ENCODE peak calls at places on chromosomes 1 and 21, in ten cellular contexts. One of them, this sample, is unnamed.

GRCh38 chr1:87588445-87588844 is 259.8 kb downstream of the LMO4 start:
- DNase-seq in keratinocyte: no peak
- DNase-seq in type B pancreatic cell: no peak
- DNase-seq in CD8-positive, alpha-beta memory T cell: no peak
- DNase-seq in NCI-H1105 treated with DMSO at 0.1 percent for 48 hours: no peak
- DNase-seq in A549: no peak
- DNase-seq in Calu3: no peak
- DNase-seq in AG20443: no peak
- DNase-seq in H9: no peak
- DNase-seq in COLO829: no peak
- DNase-seq in this sample: no peak

GRCh38 chr1:6259491-6260362 is 1.2 kb downstream of the GPR153 start:
- DNase-seq in NCI-H1105 treated with DMSO at 0.1 percent for 48 hours: peak; percentile 50
- DNase-seq in keratinocyte: peak; percentile 80
- DNase-seq in Calu3: peak; percentile 79
- DNase-seq in type B pancreatic cell: peak; percentile 83
- DNase-seq in H9: peak; percentile 87
- DNase-seq in CD8-positive, alpha-beta memory T cell: peak; percentile 62
- DNase-seq in AG20443: peak; percentile 94
- DNase-seq in COLO829: no peak
- DNase-seq in A549: peak; percentile 68
- DNase-seq in this sample: peak; percentile 82

GRCh38 chr1:178725603-178726517 is 816 bp downstream of the RALGPS2 start:
- DNase-seq in AG20443: peak; percentile 65
- DNase-seq in keratinocyte: peak; percentile 52
- DNase-seq in CD8-positive, alpha-beta memory T cell: no peak
- DNase-seq in type B pancreatic cell: peak; percentile 73
- DNase-seq in COLO829: peak; percentile 85
- DNase-seq in A549: peak; percentile 95
- DNase-seq in H9: peak; percentile 85
- DNase-seq in NCI-H1105 treated with DMSO at 0.1 percent for 48 hours: peak; percentile 11
- DNase-seq in Calu3: peak; percentile 84
- DNase-seq in this sample: peak; percentile 53

GRCh38 chr1:51878307-51878615 is 266 bp downstream of the NRDC start:
- DNase-seq in A549: no peak
- DNase-seq in H9: no peak
- DNase-seq in keratinocyte: no peak
- DNase-seq in NCI-H1105 treated with DMSO at 0.1 percent for 48 hours: no peak
- DNase-seq in COLO829: no peak
- DNase-seq in Calu3: no peak
- DNase-seq in AG20443: no peak
- DNase-seq in CD8-positive, alpha-beta memory T cell: no peak
- DNase-seq in type B pancreatic cell: no peak
- DNase-seq in this sample: no peak

GRCh38 chr1:119974013-119974412 is 77.7 kb upstream of the ADAM30 start:
- DNase-seq in Calu3: no peak
- DNase-seq in keratinocyte: no peak
- DNase-seq in AG20443: no peak
- DNase-seq in A549: no peak
- DNase-seq in COLO829: no peak
- DNase-seq in type B pancreatic cell: no peak
- DNase-seq in NCI-H1105 treated with DMSO at 0.1 percent for 48 hours: peak; percentile 98
- DNase-seq in H9: no peak
- DNase-seq in CD8-positive, alpha-beta memory T cell: no peak
- DNase-seq in this sample: no peak

GRCh38 chr1:22287946-22288520 is 145.1 kb upstream of the WNT4 start:
- DNase-seq in NCI-H1105 treated with DMSO at 0.1 percent for 48 hours: no peak
- DNase-seq in A549: no peak
- DNase-seq in type B pancreatic cell: no peak
- DNase-seq in keratinocyte: no peak
- DNase-seq in CD8-positive, alpha-beta memory T cell: no peak
- DNase-seq in Calu3: no peak
- DNase-seq in H9: no peak
- DNase-seq in COLO829: no peak
- DNase-seq in AG20443: no peak
- DNase-seq in this sample: no peak

GRCh38 chr21:38637161-38637560 is 138.9 kb upstream of the ERG start:
- DNase-seq in CD8-positive, alpha-beta memory T cell: no peak
- DNase-seq in A549: no peak
- DNase-seq in keratinocyte: peak; percentile 15
- DNase-seq in type B pancreatic cell: no peak
- DNase-seq in AG20443: no peak
- DNase-seq in Calu3: no peak
- DNase-seq in H9: no peak
- DNase-seq in NCI-H1105 treated with DMSO at 0.1 percent for 48 hours: no peak
- DNase-seq in COLO829: no peak
- DNase-seq in this sample: no peak

GRCh38 chr1:43622901-43623780 is 26.8 kb upstream of the KDM4A start:
- DNase-seq in A549: no peak
- DNase-seq in H9: no peak
- DNase-seq in AG20443: no peak
- DNase-seq in type B pancreatic cell: no peak
- DNase-seq in NCI-H1105 treated with DMSO at 0.1 percent for 48 hours: no peak
- DNase-seq in COLO829: no peak
- DNase-seq in keratinocyte: no peak
- DNase-seq in Calu3: no peak
- DNase-seq in CD8-positive, alpha-beta memory T cell: no peak
- DNase-seq in this sample: no peak

GRCh38 chr1:32736812-32737791 is 34.5 kb upstream of the SYNC start:
- DNase-seq in A549: no peak
- DNase-seq in H9: peak; percentile 91
- DNase-seq in type B pancreatic cell: no peak
- DNase-seq in Calu3: no peak
- DNase-seq in COLO829: no peak
- DNase-seq in AG20443: no peak
- DNase-seq in CD8-positive, alpha-beta memory T cell: no peak
- DNase-seq in NCI-H1105 treated with DMSO at 0.1 percent for 48 hours: no peak
- DNase-seq in keratinocyte: no peak
- DNase-seq in this sample: no peak

GRCh38 chr1:19441048-19441447 is 44.3 kb downstream of the CAPZB start:
- DNase-seq in CD8-positive, alpha-beta memory T cell: no peak
- DNase-seq in COLO829: no peak
- DNase-seq in keratinocyte: no peak
- DNase-seq in H9: no peak
- DNase-seq in AG20443: no peak
- DNase-seq in type B pancreatic cell: no peak
- DNase-seq in NCI-H1105 treated with DMSO at 0.1 percent for 48 hours: no peak
- DNase-seq in A549: no peak
- DNase-seq in Calu3: no peak
- DNase-seq in this sample: no peak

GRCh38 chr1:117959364-117959763 is 29.8 kb downstream of the WDR3 start:
- DNase-seq in type B pancreatic cell: no peak
- DNase-seq in COLO829: no peak
- DNase-seq in CD8-positive, alpha-beta memory T cell: no peak
- DNase-seq in keratinocyte: no peak
- DNase-seq in Calu3: no peak
- DNase-seq in A549: no peak
- DNase-seq in NCI-H1105 treated with DMSO at 0.1 percent for 48 hours: no peak
- DNase-seq in H9: no peak
- DNase-seq in AG20443: no peak
- DNase-seq in this sample: no peak

GRCh38 chr1:218480137-218480536 is 135.0 kb downstream of the TGFB2 start:
- DNase-seq in Calu3: no peak
- DNase-seq in A549: peak; percentile 94
- DNase-seq in COLO829: no peak
- DNase-seq in AG20443: peak; percentile 63
- DNase-seq in keratinocyte: peak; percentile 77
- DNase-seq in NCI-H1105 treated with DMSO at 0.1 percent for 48 hours: no peak
- DNase-seq in CD8-positive, alpha-beta memory T cell: no peak
- DNase-seq in type B pancreatic cell: no peak
- DNase-seq in H9: no peak
- DNase-seq in this sample: no peak

GRCh38 chr1:231139659-231140650 is 21.9 kb upstream of the TRIM67 start:
- DNase-seq in H9: no peak
- DNase-seq in type B pancreatic cell: no peak
- DNase-seq in CD8-positive, alpha-beta memory T cell: no peak
- DNase-seq in keratinocyte: no peak
- DNase-seq in Calu3: peak; percentile 74
- DNase-seq in COLO829: peak; percentile 86
- DNase-seq in NCI-H1105 treated with DMSO at 0.1 percent for 48 hours: no peak
- DNase-seq in AG20443: peak; percentile 52
- DNase-seq in A549: peak; percentile 88
- DNase-seq in this sample: no peak

GRCh38 chr1:183315987-183316758 is 102.0 kb downstream of the NMNAT2 start:
- DNase-seq in Calu3: no peak
- DNase-seq in AG20443: peak; percentile 33
- DNase-seq in COLO829: no peak
- DNase-seq in H9: no peak
- DNase-seq in CD8-positive, alpha-beta memory T cell: no peak
- DNase-seq in type B pancreatic cell: no peak
- DNase-seq in A549: no peak
- DNase-seq in NCI-H1105 treated with DMSO at 0.1 percent for 48 hours: no peak
- DNase-seq in keratinocyte: no peak
- DNase-seq in this sample: no peak

GRCh38 chr1:116710326-116711060 is 43.0 kb upstream of the IGSF3 start:
- DNase-seq in keratinocyte: no peak
- DNase-seq in H9: no peak
- DNase-seq in type B pancreatic cell: peak; percentile 20
- DNase-seq in COLO829: peak; percentile 3
- DNase-seq in A549: no peak
- DNase-seq in CD8-positive, alpha-beta memory T cell: no peak
- DNase-seq in AG20443: no peak
- DNase-seq in NCI-H1105 treated with DMSO at 0.1 percent for 48 hours: peak; percentile 34
- DNase-seq in Calu3: no peak
- DNase-seq in this sample: no peak

GRCh38 chr1:67536957-67537646 is 106.9 kb upstream of the SERBP1 start:
- DNase-seq in NCI-H1105 treated with DMSO at 0.1 percent for 48 hours: no peak
- DNase-seq in AG20443: no peak
- DNase-seq in H9: no peak
- DNase-seq in keratinocyte: no peak
- DNase-seq in Calu3: no peak
- DNase-seq in CD8-positive, alpha-beta memory T cell: no peak
- DNase-seq in type B pancreatic cell: no peak
- DNase-seq in A549: no peak
- DNase-seq in COLO829: no peak
- DNase-seq in this sample: no peak